ENCODE peak calls at places on chromosomes 11 and 22, in five cellular contexts. One of them, this sample, is unnamed.
A peak's percentile ranks its signal among the peaks of the same experiment; 100 is the strongest.

GRCh38 chr11:107215006-107215405 is 196.7 kb upstream of the GUCY1A2 start:
- DNase-seq in WERI-Rb-1: no peak
- DNase-seq in mesothelial cell of epicardium: no peak
- DNase-seq in NB4: no peak
- DNase-seq in left ventricle myocardium inferior: no peak
- DNase-seq in this sample: no peak

GRCh38 chr11:3959015-3959917 is 103.8 kb downstream of the STIM1 start:
- DNase-seq in WERI-Rb-1: no peak
- DNase-seq in mesothelial cell of epicardium: no peak
- DNase-seq in NB4: peak; percentile 71
- DNase-seq in left ventricle myocardium inferior: no peak
- DNase-seq in this sample: no peak

GRCh38 chr11:23961503-23962338 is 535.1 kb upstream of the LUZP2 start:
- DNase-seq in WERI-Rb-1: no peak
- DNase-seq in mesothelial cell of epicardium: no peak
- DNase-seq in NB4: no peak
- DNase-seq in left ventricle myocardium inferior: no peak
- DNase-seq in this sample: no peak

GRCh38 chr11:16169541-16169940 is 186.8 kb downstream of the SOX6 start:
- DNase-seq in WERI-Rb-1: no peak
- DNase-seq in mesothelial cell of epicardium: no peak
- DNase-seq in NB4: no peak
- DNase-seq in left ventricle myocardium inferior: no peak
- DNase-seq in this sample: no peak

GRCh38 chr11:57353461-57354251 is 15.5 kb downstream of the P2RX3 start:
- DNase-seq in WERI-Rb-1: no peak
- DNase-seq in mesothelial cell of epicardium: no peak
- DNase-seq in NB4: no peak
- DNase-seq in left ventricle myocardium inferior: no peak
- DNase-seq in this sample: no peak

GRCh38 chr22:44574581-44575343 is 76.7 kb upstream of the RTL6 start:
- DNase-seq in WERI-Rb-1: peak; percentile 4
- DNase-seq in mesothelial cell of epicardium: peak; percentile 44
- DNase-seq in NB4: no peak
- DNase-seq in left ventricle myocardium inferior: no peak
- DNase-seq in this sample: no peak

GRCh38 chr11:123250811-123251655 is 56.0 kb upstream of the CLMP start:
- DNase-seq in WERI-Rb-1: no peak
- DNase-seq in mesothelial cell of epicardium: no peak
- DNase-seq in NB4: no peak
- DNase-seq in left ventricle myocardium inferior: no peak
- DNase-seq in this sample: no peak

GRCh38 chr22:30607939-30608338 is 965 bp downstream of the TCN2 start:
- DNase-seq in WERI-Rb-1: peak; percentile 19
- DNase-seq in mesothelial cell of epicardium: no peak
- DNase-seq in NB4: peak; percentile 67
- DNase-seq in left ventricle myocardium inferior: no peak
- DNase-seq in this sample: peak; percentile 39

GRCh38 chr22:46579751-46580449 is 40.3 kb upstream of the GRAMD4 start:
- DNase-seq in WERI-Rb-1: no peak
- DNase-seq in mesothelial cell of epicardium: no peak
- DNase-seq in NB4: peak; percentile 31
- DNase-seq in left ventricle myocardium inferior: peak; percentile 16
- DNase-seq in this sample: no peak

GRCh38 chr11:74650498-74650897 is 58.1 kb downstream of the POLD3 start:
- DNase-seq in WERI-Rb-1: no peak
- DNase-seq in mesothelial cell of epicardium: no peak
- DNase-seq in NB4: no peak
- DNase-seq in left ventricle myocardium inferior: peak; percentile 29
- DNase-seq in this sample: no peak

GRCh38 chr11:58030653-58031052 is at the start of gene OR6Q1:
- DNase-seq in WERI-Rb-1: no peak
- DNase-seq in mesothelial cell of epicardium: no peak
- DNase-seq in NB4: no peak
- DNase-seq in left ventricle myocardium inferior: no peak
- DNase-seq in this sample: no peak

GRCh38 chr11:62419560-62420342 is 918 bp downstream of the SCGB1A1 start:
- DNase-seq in WERI-Rb-1: no peak
- DNase-seq in mesothelial cell of epicardium: no peak
- DNase-seq in NB4: no peak
- DNase-seq in left ventricle myocardium inferior: no peak
- DNase-seq in this sample: no peak

GRCh38 chr11:1467270-1467669 is 19.3 kb downstream of the MOB2 start:
- DNase-seq in WERI-Rb-1: no peak
- DNase-seq in mesothelial cell of epicardium: no peak
- DNase-seq in NB4: no peak
- DNase-seq in left ventricle myocardium inferior: no peak
- DNase-seq in this sample: no peak

GRCh38 chr11:13668957-13669521 is 571 bp downstream of the FAR1 start:
- DNase-seq in WERI-Rb-1: peak; percentile 39
- DNase-seq in mesothelial cell of epicardium: peak; percentile 55
- DNase-seq in NB4: peak; percentile 63
- DNase-seq in left ventricle myocardium inferior: peak; percentile 36
- DNase-seq in this sample: peak; percentile 43

GRCh38 chr22:35407352-35407751 is 7.4 kb downstream of the MCM5 start:
- DNase-seq in WERI-Rb-1: no peak
- DNase-seq in mesothelial cell of epicardium: no peak
- DNase-seq in NB4: no peak
- DNase-seq in left ventricle myocardium inferior: no peak
- DNase-seq in this sample: no peak

GRCh38 chr22:47457509-47458300 is 695.3 kb downstream of the TBC1D22A start:
- DNase-seq in WERI-Rb-1: no peak
- DNase-seq in mesothelial cell of epicardium: no peak
- DNase-seq in NB4: no peak
- DNase-seq in left ventricle myocardium inferior: no peak
- DNase-seq in this sample: no peak

GRCh38 chr11:2104524-2105440 is 34.4 kb downstream of the IGF2 start:
- DNase-seq in WERI-Rb-1: no peak
- DNase-seq in mesothelial cell of epicardium: no peak
- DNase-seq in NB4: no peak
- DNase-seq in left ventricle myocardium inferior: no peak
- DNase-seq in this sample: no peak

GRCh38 chr11:84740050-84740449 is 887.1 kb downstream of the DLG2 start:
- DNase-seq in WERI-Rb-1: no peak
- DNase-seq in mesothelial cell of epicardium: no peak
- DNase-seq in NB4: no peak
- DNase-seq in left ventricle myocardium inferior: no peak
- DNase-seq in this sample: no peak
- TF ChIP-seq CTCF in WERI-Rb-1: no peak
- TF ChIP-seq CTCF in mesothelial cell of epicardium: no peak
- TF ChIP-seq CTCF in NB4: no peak
- TF ChIP-seq CTCF in left ventricle myocardium inferior: no peak
- TF ChIP-seq CTCF in this sample: no peak

DNA sequence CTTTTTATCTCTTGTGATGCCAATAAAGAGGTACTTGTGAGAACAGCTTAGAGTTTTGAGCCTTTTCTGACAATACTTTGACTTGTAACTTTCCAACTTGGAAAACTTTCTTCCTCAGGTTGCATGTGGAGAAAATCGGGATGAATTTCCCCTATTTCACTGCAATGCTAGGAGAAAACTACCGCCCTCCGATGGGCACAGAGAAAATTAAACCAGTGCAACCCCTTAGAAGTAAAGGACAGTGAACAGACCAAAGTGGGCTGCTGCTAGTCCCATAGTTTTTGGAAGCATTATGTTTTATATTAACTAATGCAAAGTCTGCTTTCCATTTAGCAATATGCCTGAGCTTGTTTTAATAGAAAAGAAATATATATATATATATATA is 195.5 kb upstream of the RAG2 start:
- DNase-seq in WERI-Rb-1: peak; percentile 13
- DNase-seq in mesothelial cell of epicardium: no peak
- DNase-seq in NB4: no peak
- DNase-seq in left ventricle myocardium inferior: no peak
- DNase-seq in this sample: no peak
- TF ChIP-seq CTCF in WERI-Rb-1: peak; percentile 46
- TF ChIP-seq CTCF in mesothelial cell of epicardium: no peak
- TF ChIP-seq CTCF in NB4: peak; percentile 18
- TF ChIP-seq CTCF in left ventricle myocardium inferior: no peak
- TF ChIP-seq CTCF in this sample: no peak

GRCh38 chr11:114026355-114026754 is 33.2 kb upstream of the ZBTB16 start:
- DNase-seq in WERI-Rb-1: no peak
- DNase-seq in mesothelial cell of epicardium: no peak
- DNase-seq in NB4: peak; percentile 73
- DNase-seq in left ventricle myocardium inferior: no peak
- DNase-seq in this sample: no peak
- TF ChIP-seq CTCF in WERI-Rb-1: peak; percentile 30
- TF ChIP-seq CTCF in mesothelial cell of epicardium: no peak
- TF ChIP-seq CTCF in NB4: peak; percentile 47
- TF ChIP-seq CTCF in left ventricle myocardium inferior: peak; percentile 24
- TF ChIP-seq CTCF in this sample: no peak

GRCh38 chr11:97140885-97141494 is 751.2 kb downstream of the JRKL start:
- DNase-seq in WERI-Rb-1: no peak
- DNase-seq in mesothelial cell of epicardium: no peak
- DNase-seq in NB4: peak; percentile 21
- DNase-seq in left ventricle myocardium inferior: no peak
- DNase-seq in this sample: peak; percentile 6
- TF ChIP-seq CTCF in WERI-Rb-1: peak; percentile 61
- TF ChIP-seq CTCF in mesothelial cell of epicardium: no peak
- TF ChIP-seq CTCF in NB4: peak; percentile 56
- TF ChIP-seq CTCF in left ventricle myocardium inferior: peak; percentile 62
- TF ChIP-seq CTCF in this sample: peak; percentile 24

GRCh38 chr11:41498726-41499125 is 39.3 kb upstream of the LRRC4C start:
- DNase-seq in WERI-Rb-1: no peak
- DNase-seq in mesothelial cell of epicardium: no peak
- DNase-seq in NB4: peak; percentile 4
- DNase-seq in left ventricle myocardium inferior: no peak
- DNase-seq in this sample: no peak
- TF ChIP-seq CTCF in WERI-Rb-1: no peak
- TF ChIP-seq CTCF in mesothelial cell of epicardium: peak; percentile 68
- TF ChIP-seq CTCF in NB4: no peak
- TF ChIP-seq CTCF in left ventricle myocardium inferior: peak; percentile 13
- TF ChIP-seq CTCF in this sample: no peak

DNA sequence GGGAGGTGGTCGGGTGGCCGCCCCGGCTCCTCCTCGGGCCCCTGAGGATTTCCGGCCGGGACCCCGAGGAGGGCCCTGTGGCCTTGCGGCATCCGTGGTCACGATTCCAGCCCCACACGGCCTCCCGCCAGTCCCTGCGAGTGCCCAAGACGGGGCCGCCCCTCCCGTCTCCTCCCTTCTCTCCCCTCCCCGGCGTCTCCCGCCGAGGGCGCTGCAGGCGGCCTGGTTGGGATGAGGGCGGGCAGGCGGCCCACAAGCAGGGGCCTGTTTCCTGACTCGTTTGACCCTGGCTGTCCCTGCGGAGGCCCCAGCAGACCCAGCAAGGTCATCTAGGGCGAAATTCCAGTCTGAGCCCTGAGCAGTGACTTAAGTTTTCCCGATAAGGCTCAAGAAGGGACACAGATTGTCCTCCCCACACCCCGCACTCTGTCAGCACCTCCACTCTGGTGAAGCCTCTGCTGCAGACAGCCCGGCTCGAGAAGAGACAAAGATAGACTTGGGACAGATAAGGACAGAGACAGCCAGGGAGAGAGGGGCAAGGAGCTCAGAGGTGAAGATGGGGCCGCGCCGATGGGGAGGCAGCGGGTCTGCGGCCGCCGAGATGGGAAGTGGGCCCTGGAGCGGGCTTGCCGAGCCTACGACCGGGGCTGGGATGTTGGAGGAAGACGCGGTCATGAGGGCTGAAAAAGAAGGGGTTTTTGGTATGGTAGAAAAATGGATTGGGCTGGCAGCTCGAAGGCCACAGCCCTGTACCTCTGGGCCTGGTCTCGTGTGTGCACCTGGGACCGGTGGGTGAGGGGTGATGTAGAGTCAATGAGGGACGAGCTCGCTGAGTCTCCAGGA is 95.0 kb downstream of the SWAP70 start:
- DNase-seq in WERI-Rb-1: peak; percentile 88
- DNase-seq in mesothelial cell of epicardium: peak; percentile 75
- DNase-seq in NB4: peak; percentile 95
- DNase-seq in left ventricle myocardium inferior: peak; percentile 90
- DNase-seq in this sample: peak; percentile 73
- TF ChIP-seq CTCF in WERI-Rb-1: peak; percentile 34
- TF ChIP-seq CTCF in mesothelial cell of epicardium: no peak
- TF ChIP-seq CTCF in NB4: no peak
- TF ChIP-seq CTCF in left ventricle myocardium inferior: peak; percentile 7
- TF ChIP-seq CTCF in this sample: peak; percentile 48

DNA sequence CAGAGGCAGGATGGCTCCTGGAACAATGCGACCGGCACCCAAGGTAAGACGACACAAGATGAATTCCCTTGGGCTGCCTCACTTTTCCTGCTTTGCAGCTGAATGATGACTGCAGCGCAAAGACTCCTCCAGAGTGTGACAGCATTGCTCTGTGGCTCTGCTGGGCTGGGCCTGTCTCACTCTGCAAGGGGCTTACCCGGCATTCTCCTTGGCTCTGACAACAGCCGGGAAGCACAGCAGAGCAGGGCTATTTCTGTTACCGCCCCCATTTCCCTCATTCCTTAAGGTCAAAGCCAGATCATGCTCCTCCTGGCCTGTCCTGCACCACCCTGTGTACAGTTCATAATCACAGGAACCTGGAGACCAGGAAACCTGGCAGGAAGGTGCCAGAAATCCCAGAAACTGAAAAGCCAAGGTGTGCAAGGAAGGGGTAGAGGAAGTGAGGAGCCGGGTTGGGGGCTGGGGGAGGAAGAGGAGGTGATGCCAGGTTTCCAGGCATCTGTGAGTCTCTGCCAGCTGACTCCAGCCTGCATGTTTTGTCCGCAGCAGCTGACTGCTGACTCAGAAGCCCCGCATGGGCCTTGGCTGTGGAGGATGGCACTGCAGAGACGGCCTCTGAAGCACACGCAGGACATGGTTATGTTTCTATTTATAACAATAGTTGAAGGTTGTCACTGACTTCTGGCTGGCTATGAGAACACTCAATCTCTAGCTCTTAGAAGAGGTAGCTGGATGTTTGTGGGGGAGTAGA is 113.6 kb downstream of the MICAL3 start:
- DNase-seq in WERI-Rb-1: peak; percentile 82
- DNase-seq in mesothelial cell of epicardium: no peak
- DNase-seq in NB4: no peak
- DNase-seq in left ventricle myocardium inferior: peak; percentile 78
- DNase-seq in this sample: no peak
- TF ChIP-seq CTCF in WERI-Rb-1: peak; percentile 71
- TF ChIP-seq CTCF in mesothelial cell of epicardium: no peak
- TF ChIP-seq CTCF in NB4: no peak
- TF ChIP-seq CTCF in left ventricle myocardium inferior: peak; percentile 45
- TF ChIP-seq CTCF in this sample: peak; percentile 29

This sample was measured in GM10248.